ENCODE peak calls at places on chromosomes 1 and 21, in seven cellular contexts. One of them, this sample, is unnamed.

GRCh38 chr1:93123141-93123783 is 44.2 kb downstream of the MTF2 start:
- DNase-seq in A172: no peak
- DNase-seq in activated CD4-positive, alpha-beta T cell treated with anti-CD3 and anti-CD28 coated beads for 24 hours: no peak
- DNase-seq in GM19239: no peak
- DNase-seq in stimulated activated CD4-positive, alpha-beta T cell treated with anti-CD3 and anti-CD28 coated beads, Interleukin-2, amount 100 ng/mL, for 48 hours: no peak
- DNase-seq in head of caudate nucleus: no peak
- DNase-seq in activated T-cell treated with anti-CD3 and anti-CD28 coated beads, Interleukin-2, amount 50 U/mL, for 72 hours: no peak
- DNase-seq in this sample: no peak

GRCh38 chr1:99858285-99858684 is 8.1 kb downstream of the AGL start:
- DNase-seq in activated T-cell treated with anti-CD3 and anti-CD28 coated beads, Interleukin-2, amount 50 U/mL, for 72 hours: no peak
- DNase-seq in head of caudate nucleus: no peak
- DNase-seq in stimulated activated CD4-positive, alpha-beta T cell treated with anti-CD3 and anti-CD28 coated beads, Interleukin-2, amount 100 ng/mL, for 48 hours: no peak
- DNase-seq in A172: no peak
- DNase-seq in activated CD4-positive, alpha-beta T cell treated with anti-CD3 and anti-CD28 coated beads for 24 hours: no peak
- DNase-seq in GM19239: no peak
- DNase-seq in this sample: no peak

GRCh38 chr21:46190491-46191131 is 6.4 kb upstream of the SPATC1L start:
- DNase-seq in activated CD4-positive, alpha-beta T cell treated with anti-CD3 and anti-CD28 coated beads for 24 hours: no peak
- DNase-seq in GM19239: no peak
- DNase-seq in activated T-cell treated with anti-CD3 and anti-CD28 coated beads, Interleukin-2, amount 50 U/mL, for 72 hours: no peak
- DNase-seq in stimulated activated CD4-positive, alpha-beta T cell treated with anti-CD3 and anti-CD28 coated beads, Interleukin-2, amount 100 ng/mL, for 48 hours: no peak
- DNase-seq in A172: no peak
- DNase-seq in head of caudate nucleus: peak
- DNase-seq in this sample: no peak

GRCh38 chr1:53390261-53390660 is 62.4 kb upstream of the LRP8 start:
- DNase-seq in activated CD4-positive, alpha-beta T cell treated with anti-CD3 and anti-CD28 coated beads for 24 hours: no peak
- DNase-seq in GM19239: no peak
- DNase-seq in stimulated activated CD4-positive, alpha-beta T cell treated with anti-CD3 and anti-CD28 coated beads, Interleukin-2, amount 100 ng/mL, for 48 hours: no peak
- DNase-seq in activated T-cell treated with anti-CD3 and anti-CD28 coated beads, Interleukin-2, amount 50 U/mL, for 72 hours: no peak
- DNase-seq in head of caudate nucleus: peak
- DNase-seq in A172: no peak
- DNase-seq in this sample: no peak

GRCh38 chr1:7427066-7427465 is 344.0 kb upstream of the VAMP3 start:
- DNase-seq in activated CD4-positive, alpha-beta T cell treated with anti-CD3 and anti-CD28 coated beads for 24 hours: no peak
- DNase-seq in head of caudate nucleus: no peak
- DNase-seq in activated T-cell treated with anti-CD3 and anti-CD28 coated beads, Interleukin-2, amount 50 U/mL, for 72 hours: no peak
- DNase-seq in stimulated activated CD4-positive, alpha-beta T cell treated with anti-CD3 and anti-CD28 coated beads, Interleukin-2, amount 100 ng/mL, for 48 hours: no peak
- DNase-seq in A172: peak
- DNase-seq in GM19239: no peak
- DNase-seq in this sample: no peak

GRCh38 chr1:44721521-44722361 is 9.2 kb downstream of the RNU5D-1 start:
- DNase-seq in stimulated activated CD4-positive, alpha-beta T cell treated with anti-CD3 and anti-CD28 coated beads, Interleukin-2, amount 100 ng/mL, for 48 hours: peak
- DNase-seq in activated T-cell treated with anti-CD3 and anti-CD28 coated beads, Interleukin-2, amount 50 U/mL, for 72 hours: peak
- DNase-seq in head of caudate nucleus: peak
- DNase-seq in activated CD4-positive, alpha-beta T cell treated with anti-CD3 and anti-CD28 coated beads for 24 hours: peak
- DNase-seq in A172: peak
- DNase-seq in GM19239: no peak
- DNase-seq in this sample: peak

GRCh38 chr1:226739696-226740065 is 599 bp upstream of the ITPKB start:
- DNase-seq in activated T-cell treated with anti-CD3 and anti-CD28 coated beads, Interleukin-2, amount 50 U/mL, for 72 hours: no peak
- DNase-seq in A172: no peak
- DNase-seq in GM19239: no peak
- DNase-seq in head of caudate nucleus: no peak
- DNase-seq in activated CD4-positive, alpha-beta T cell treated with anti-CD3 and anti-CD28 coated beads for 24 hours: no peak
- DNase-seq in stimulated activated CD4-positive, alpha-beta T cell treated with anti-CD3 and anti-CD28 coated beads, Interleukin-2, amount 100 ng/mL, for 48 hours: no peak
- DNase-seq in this sample: no peak

GRCh38 chr1:230827081-230827681 is 41.1 kb downstream of the C1orf198 start:
- DNase-seq in A172: no peak
- DNase-seq in head of caudate nucleus: peak
- DNase-seq in GM19239: no peak
- DNase-seq in stimulated activated CD4-positive, alpha-beta T cell treated with anti-CD3 and anti-CD28 coated beads, Interleukin-2, amount 100 ng/mL, for 48 hours: no peak
- DNase-seq in activated T-cell treated with anti-CD3 and anti-CD28 coated beads, Interleukin-2, amount 50 U/mL, for 72 hours: no peak
- DNase-seq in activated CD4-positive, alpha-beta T cell treated with anti-CD3 and anti-CD28 coated beads for 24 hours: no peak
- DNase-seq in this sample: no peak

GRCh38 chr1:97797403-97798183 is 123.2 kb downstream of the DPYD start:
- DNase-seq in head of caudate nucleus: no peak
- DNase-seq in activated CD4-positive, alpha-beta T cell treated with anti-CD3 and anti-CD28 coated beads for 24 hours: no peak
- DNase-seq in GM19239: no peak
- DNase-seq in stimulated activated CD4-positive, alpha-beta T cell treated with anti-CD3 and anti-CD28 coated beads, Interleukin-2, amount 100 ng/mL, for 48 hours: no peak
- DNase-seq in activated T-cell treated with anti-CD3 and anti-CD28 coated beads, Interleukin-2, amount 50 U/mL, for 72 hours: no peak
- DNase-seq in A172: no peak
- DNase-seq in this sample: no peak

GRCh38 chr1:63792152-63792551 is 18.3 kb downstream of the ROR1 start:
- DNase-seq in activated CD4-positive, alpha-beta T cell treated with anti-CD3 and anti-CD28 coated beads for 24 hours: no peak
- DNase-seq in head of caudate nucleus: no peak
- DNase-seq in stimulated activated CD4-positive, alpha-beta T cell treated with anti-CD3 and anti-CD28 coated beads, Interleukin-2, amount 100 ng/mL, for 48 hours: no peak
- DNase-seq in A172: no peak
- DNase-seq in activated T-cell treated with anti-CD3 and anti-CD28 coated beads, Interleukin-2, amount 50 U/mL, for 72 hours: no peak
- DNase-seq in GM19239: no peak
- DNase-seq in this sample: no peak

GRCh38 chr1:117096871-117097842 is 24.4 kb downstream of the TRIM45 start:
- DNase-seq in activated CD4-positive, alpha-beta T cell treated with anti-CD3 and anti-CD28 coated beads for 24 hours: no peak
- DNase-seq in stimulated activated CD4-positive, alpha-beta T cell treated with anti-CD3 and anti-CD28 coated beads, Interleukin-2, amount 100 ng/mL, for 48 hours: no peak
- DNase-seq in GM19239: no peak
- DNase-seq in A172: peak
- DNase-seq in activated T-cell treated with anti-CD3 and anti-CD28 coated beads, Interleukin-2, amount 50 U/mL, for 72 hours: no peak
- DNase-seq in head of caudate nucleus: no peak
- DNase-seq in this sample: no peak

GRCh38 chr21:43835861-43836260 is 29.2 kb upstream of the AGPAT3 start:
- DNase-seq in A172: no peak
- DNase-seq in head of caudate nucleus: no peak
- DNase-seq in activated CD4-positive, alpha-beta T cell treated with anti-CD3 and anti-CD28 coated beads for 24 hours: no peak
- DNase-seq in stimulated activated CD4-positive, alpha-beta T cell treated with anti-CD3 and anti-CD28 coated beads, Interleukin-2, amount 100 ng/mL, for 48 hours: no peak
- DNase-seq in activated T-cell treated with anti-CD3 and anti-CD28 coated beads, Interleukin-2, amount 50 U/mL, for 72 hours: no peak
- DNase-seq in GM19239: no peak
- DNase-seq in this sample: no peak

GRCh38 chr1:227780101-227781044 is 35.1 kb upstream of the PRSS38 start:
- DNase-seq in stimulated activated CD4-positive, alpha-beta T cell treated with anti-CD3 and anti-CD28 coated beads, Interleukin-2, amount 100 ng/mL, for 48 hours: no peak
- DNase-seq in activated CD4-positive, alpha-beta T cell treated with anti-CD3 and anti-CD28 coated beads for 24 hours: no peak
- DNase-seq in A172: peak
- DNase-seq in GM19239: no peak
- DNase-seq in activated T-cell treated with anti-CD3 and anti-CD28 coated beads, Interleukin-2, amount 50 U/mL, for 72 hours: no peak
- DNase-seq in head of caudate nucleus: no peak
- DNase-seq in this sample: no peak

GRCh38 chr1:61420909-61421835 is 303.8 kb downstream of the TM2D1 start:
- DNase-seq in head of caudate nucleus: no peak
- DNase-seq in activated CD4-positive, alpha-beta T cell treated with anti-CD3 and anti-CD28 coated beads for 24 hours: no peak
- DNase-seq in A172: no peak
- DNase-seq in stimulated activated CD4-positive, alpha-beta T cell treated with anti-CD3 and anti-CD28 coated beads, Interleukin-2, amount 100 ng/mL, for 48 hours: no peak
- DNase-seq in activated T-cell treated with anti-CD3 and anti-CD28 coated beads, Interleukin-2, amount 50 U/mL, for 72 hours: no peak
- DNase-seq in GM19239: no peak
- DNase-seq in this sample: no peak

GRCh38 chr1:156648951-156649350 is 7.0 kb downstream of the BCAN start:
- DNase-seq in head of caudate nucleus: no peak
- DNase-seq in activated CD4-positive, alpha-beta T cell treated with anti-CD3 and anti-CD28 coated beads for 24 hours: no peak
- DNase-seq in activated T-cell treated with anti-CD3 and anti-CD28 coated beads, Interleukin-2, amount 50 U/mL, for 72 hours: no peak
- DNase-seq in GM19239: no peak
- DNase-seq in A172: peak
- DNase-seq in stimulated activated CD4-positive, alpha-beta T cell treated with anti-CD3 and anti-CD28 coated beads, Interleukin-2, amount 100 ng/mL, for 48 hours: no peak
- DNase-seq in this sample: peak

GRCh38 chr1:200458780-200459179 is 48.9 kb upstream of the ZNF281 start:
- DNase-seq in head of caudate nucleus: no peak
- DNase-seq in stimulated activated CD4-positive, alpha-beta T cell treated with anti-CD3 and anti-CD28 coated beads, Interleukin-2, amount 100 ng/mL, for 48 hours: no peak
- DNase-seq in activated CD4-positive, alpha-beta T cell treated with anti-CD3 and anti-CD28 coated beads for 24 hours: no peak
- DNase-seq in activated T-cell treated with anti-CD3 and anti-CD28 coated beads, Interleukin-2, amount 50 U/mL, for 72 hours: no peak
- DNase-seq in A172: no peak
- DNase-seq in GM19239: no peak
- DNase-seq in this sample: no peak

GRCh38 chr21:45045481-45045880 is 28.9 kb upstream of the ADARB1 start:
- DNase-seq in GM19239: no peak
- DNase-seq in activated CD4-positive, alpha-beta T cell treated with anti-CD3 and anti-CD28 coated beads for 24 hours: no peak
- DNase-seq in activated T-cell treated with anti-CD3 and anti-CD28 coated beads, Interleukin-2, amount 50 U/mL, for 72 hours: no peak
- DNase-seq in A172: no peak
- DNase-seq in stimulated activated CD4-positive, alpha-beta T cell treated with anti-CD3 and anti-CD28 coated beads, Interleukin-2, amount 100 ng/mL, for 48 hours: no peak
- DNase-seq in head of caudate nucleus: no peak
- DNase-seq in this sample: no peak

GRCh38 chr1:182570611-182570970 is 18.5 kb downstream of the RNASEL start:
- DNase-seq in activated T-cell treated with anti-CD3 and anti-CD28 coated beads, Interleukin-2, amount 50 U/mL, for 72 hours: no peak
- DNase-seq in GM19239: no peak
- DNase-seq in head of caudate nucleus: no peak
- DNase-seq in A172: no peak
- DNase-seq in stimulated activated CD4-positive, alpha-beta T cell treated with anti-CD3 and anti-CD28 coated beads, Interleukin-2, amount 100 ng/mL, for 48 hours: no peak
- DNase-seq in activated CD4-positive, alpha-beta T cell treated with anti-CD3 and anti-CD28 coated beads for 24 hours: no peak
- DNase-seq in this sample: no peak

GRCh38 chr1:109213824-109214693 is at the start of gene SARS1:
- DNase-seq in GM19239: peak
- DNase-seq in activated CD4-positive, alpha-beta T cell treated with anti-CD3 and anti-CD28 coated beads for 24 hours: peak
- DNase-seq in stimulated activated CD4-positive, alpha-beta T cell treated with anti-CD3 and anti-CD28 coated beads, Interleukin-2, amount 100 ng/mL, for 48 hours: peak
- DNase-seq in head of caudate nucleus: peak
- DNase-seq in activated T-cell treated with anti-CD3 and anti-CD28 coated beads, Interleukin-2, amount 50 U/mL, for 72 hours: peak
- DNase-seq in A172: peak
- DNase-seq in this sample: peak

GRCh38 chr1:37778654-37779053 is 13.7 kb upstream of the EPHA10 start:
- DNase-seq in head of caudate nucleus: no peak
- DNase-seq in GM19239: no peak
- DNase-seq in stimulated activated CD4-positive, alpha-beta T cell treated with anti-CD3 and anti-CD28 coated beads, Interleukin-2, amount 100 ng/mL, for 48 hours: no peak
- DNase-seq in activated CD4-positive, alpha-beta T cell treated with anti-CD3 and anti-CD28 coated beads for 24 hours: no peak
- DNase-seq in A172: no peak
- DNase-seq in activated T-cell treated with anti-CD3 and anti-CD28 coated beads, Interleukin-2, amount 50 U/mL, for 72 hours: no peak
- DNase-seq in this sample: no peak

GRCh38 chr1:170410391-170411146 is 121.4 kb upstream of the GORAB start:
- DNase-seq in stimulated activated CD4-positive, alpha-beta T cell treated with anti-CD3 and anti-CD28 coated beads, Interleukin-2, amount 100 ng/mL, for 48 hours: no peak
- DNase-seq in activated T-cell treated with anti-CD3 and anti-CD28 coated beads, Interleukin-2, amount 50 U/mL, for 72 hours: no peak
- DNase-seq in head of caudate nucleus: no peak
- DNase-seq in A172: peak
- DNase-seq in GM19239: no peak
- DNase-seq in activated CD4-positive, alpha-beta T cell treated with anti-CD3 and anti-CD28 coated beads for 24 hours: no peak
- DNase-seq in this sample: no peak

GRCh38 chr1:157399984-157400382 is 152.3 kb downstream of the FCRL5 start:
- DNase-seq in head of caudate nucleus: no peak
- DNase-seq in stimulated activated CD4-positive, alpha-beta T cell treated with anti-CD3 and anti-CD28 coated beads, Interleukin-2, amount 100 ng/mL, for 48 hours: no peak
- DNase-seq in A172: no peak
- DNase-seq in activated T-cell treated with anti-CD3 and anti-CD28 coated beads, Interleukin-2, amount 50 U/mL, for 72 hours: peak
- DNase-seq in activated CD4-positive, alpha-beta T cell treated with anti-CD3 and anti-CD28 coated beads for 24 hours: no peak
- DNase-seq in GM19239: peak
- DNase-seq in this sample: no peak

GRCh38 chr1:154351363-154352068 is 26.2 kb downstream of the ATP8B2 start:
- DNase-seq in stimulated activated CD4-positive, alpha-beta T cell treated with anti-CD3 and anti-CD28 coated beads, Interleukin-2, amount 100 ng/mL, for 48 hours: no peak
- DNase-seq in activated T-cell treated with anti-CD3 and anti-CD28 coated beads, Interleukin-2, amount 50 U/mL, for 72 hours: no peak
- DNase-seq in GM19239: no peak
- DNase-seq in head of caudate nucleus: no peak
- DNase-seq in A172: no peak
- DNase-seq in activated CD4-positive, alpha-beta T cell treated with anti-CD3 and anti-CD28 coated beads for 24 hours: no peak
- DNase-seq in this sample: no peak

This sample was measured in WERI-Rb-1.